ENCODE peak calls at places on chromosomes 12 and 14, in seven cellular contexts. Y is A549, H is HCT116, K is adrenal gland, R is uterus, E is heart left ventricle, O is tibial nerve. D is an unnamed sample.

GRCh38 chr14:95068521-95068920 is 88.8 kb downstream of the DICER1 start:
- DNase-seq in R (no peak), H (no peak), E (no peak), Y (no peak), K (no peak), O (no peak), D (no peak)

GRCh38 chr12:59040043-59040442 is 119.7 kb upstream of the LRIG3 start:
- DNase-seq in O (no peak), H (no peak), R (no peak), K (no peak), E (no peak), Y (no peak), D (no peak)

GRCh38 chr12:106771425-106771824 is 3.1 kb upstream of the RIC8B start:
- DNase-seq in H (no peak), E (no peak), K (no peak), R (no peak), Y (no peak), O (no peak), D (no peak)

GRCh38 chr12:66910366-66910974 is 231.6 kb upstream of the GRIP1 start:
- DNase-seq in O (no peak), H (no peak), Y (no peak), E (no peak), K (no peak), R (no peak), D (no peak)

GRCh38 chr12:6782119-6782518 is 7.2 kb upstream of the CD4 start:
- DNase-seq in E (peak; percentile 12), Y (no peak), R (no peak), K (no peak), O (no peak), H (no peak), D (no peak)

GRCh38 chr14:90445011-90445410 is 48.2 kb downstream of the CALM1 start:
- DNase-seq in H (no peak), R (no peak), Y (no peak), O (no peak), K (no peak), E (no peak), D (no peak)

GRCh38 chr12:112352921-112353320 is 29.3 kb downstream of the HECTD4 start:
- DNase-seq in H (no peak), K (no peak), E (no peak), Y (no peak), O (no peak), R (no peak), D (no peak)

GRCh38 chr12:52917800-52918199 is 12.9 kb upstream of the KRT8 start:
- DNase-seq in E (no peak), R (no peak), Y (no peak), K (no peak), O (no peak), H (no peak), D (no peak)

GRCh38 chr12:127273621-127274020 is 993.3 kb upstream of the TMEM132C start:
- DNase-seq in R (no peak), O (no peak), Y (no peak), E (no peak), K (no peak), H (no peak), D (no peak)

GRCh38 chr12:93526786-93527428 is 45.6 kb upstream of the SOCS2 start:
- DNase-seq in K (peak; percentile 66), Y (peak; percentile 28), E (no peak), O (no peak), H (peak; percentile 61), R (no peak), D (no peak)

GRCh38 chr12:10562306-10562933 is 51.0 kb downstream of the MAGOHB start:
- DNase-seq in Y (peak; percentile 13), K (no peak), R (no peak), E (no peak), H (peak; percentile 48), O (peak; percentile 67), D (no peak)

GRCh38 chr12:19945559-19946485 is 422.5 kb upstream of the PDE3A start:
- DNase-seq in R (no peak), H (no peak), K (no peak), Y (peak; percentile 12), E (no peak), O (no peak), D (no peak)

DNA sequence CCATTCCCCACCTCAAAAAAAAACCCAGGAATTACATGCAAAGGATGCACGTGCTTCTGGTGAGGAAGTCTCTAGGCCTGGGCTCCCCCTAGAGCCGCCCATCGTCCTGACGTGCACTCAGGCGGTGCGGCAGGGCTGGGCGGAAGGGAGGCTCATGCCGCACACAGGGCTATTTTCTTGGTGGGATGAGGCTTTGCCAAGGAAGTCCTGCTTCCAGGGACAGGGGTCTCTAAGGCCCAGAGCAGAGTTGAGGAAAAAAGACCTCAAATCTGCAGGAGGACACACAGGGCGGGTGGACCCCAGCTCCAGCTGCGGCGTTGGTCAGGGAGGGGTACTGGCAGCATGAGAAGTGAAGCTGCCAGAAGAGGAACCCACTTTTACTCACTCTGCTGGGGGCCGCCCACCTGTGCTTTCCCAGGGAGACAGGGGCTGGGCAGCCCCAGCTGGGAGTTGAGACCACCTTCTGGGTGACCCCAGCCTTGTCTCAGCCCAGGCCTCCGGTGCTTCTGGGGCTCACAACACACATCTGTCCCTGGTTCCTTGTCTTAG is 4.2 kb downstream of the RHOF start:
- DNase-seq in R (no peak), O (no peak), Y (no peak), E (peak; percentile 68), H (no peak), K (no peak), D (no peak)
- H3K27ac ChIP-seq in R (no peak overlapping the region), O (peak overlapping the region; percentile 23), Y (peak overlapping the region; percentile 100), E (peak overlapping the region; percentile 65), H (peak overlapping the region; percentile 98), K (peak overlapping the region; percentile 59), D (no peak overlapping the region)

GRCh38 chr12:40224439-40225291 is at the start of gene LRRK2:
- DNase-seq in O (peak; percentile 68), E (peak; percentile 92), K (peak; percentile 84), R (peak; percentile 80), H (no peak), Y (peak; percentile 31), D (peak; percentile 83)
- TF ChIP-seq POLR2A in O (peak; percentile 61), E (no peak), K (peak; percentile 84), R (peak; percentile 46), H (no peak), Y (peak; percentile 61), D (peak; percentile 47)

GRCh38 chr14:103528158-103528511 is 861 bp upstream of the TRMT61A start:
- DNase-seq in O (no peak), H (no peak), E (peak; percentile 57), Y (no peak), K (no peak), R (no peak), D (peak; percentile 51)
- H3K27ac ChIP-seq in O (peak overlapping the region; percentile 94), H (peak overlapping the region; percentile 55), E (peak overlapping the region; percentile 82), Y (peak overlapping the region; percentile 97), K (peak overlapping the region; percentile 88), R (peak overlapping the region; percentile 88), D (peak overlapping the region; percentile 79)

DNA sequence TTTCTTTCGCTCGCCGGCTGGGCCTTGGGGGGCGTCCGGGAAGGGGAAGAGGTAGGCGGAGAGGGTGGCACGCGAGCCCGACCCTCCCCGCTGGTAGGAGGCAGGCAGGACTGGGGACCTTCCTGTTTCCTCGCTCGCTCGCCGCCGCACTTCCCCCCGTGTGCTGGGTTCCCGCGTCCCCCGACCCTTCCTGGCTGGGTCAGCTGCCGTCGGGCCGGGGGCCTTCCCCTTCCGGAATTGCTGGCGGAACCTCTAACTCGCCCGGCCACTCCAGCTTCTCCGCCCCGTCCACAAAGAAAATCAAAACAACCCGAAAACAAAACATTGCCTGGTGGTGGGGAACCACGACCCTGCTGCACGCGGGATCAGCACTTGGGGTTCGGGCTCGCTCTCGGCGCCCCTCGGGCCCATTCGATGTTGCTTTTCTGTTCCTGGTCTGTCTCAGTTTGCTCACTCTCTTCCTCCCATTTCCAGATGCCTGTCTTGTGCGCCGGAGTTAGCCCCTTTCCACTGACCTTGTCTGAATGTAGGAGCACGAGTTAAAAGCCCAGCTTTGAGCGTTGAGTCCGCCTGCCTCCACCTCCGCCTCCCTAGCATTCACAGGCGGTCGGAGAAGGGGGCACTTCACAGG is 554 bp downstream of the PAPOLA start:
- DNase-seq in E (peak; percentile 59), Y (peak; percentile 51), H (no peak), R (no peak), K (peak; percentile 52), O (peak; percentile 40), D (no peak)
- TF ChIP-seq POLR2A in E (no peak), Y (no peak), H (no peak), R (no peak), K (peak; percentile 3), O (no peak), D (no peak)

GRCh38 chr14:99394602-99395001 is 86.1 kb downstream of the SETD3 start:
- DNase-seq in R (no peak), E (no peak), Y (no peak), H (no peak), O (no peak), K (no peak), D (no peak)
- H3K27ac ChIP-seq in R (no peak overlapping the region), E (no peak overlapping the region), Y (no peak overlapping the region), H (no peak overlapping the region), O (no peak overlapping the region), K (no peak overlapping the region), D (no peak overlapping the region)

DNA sequence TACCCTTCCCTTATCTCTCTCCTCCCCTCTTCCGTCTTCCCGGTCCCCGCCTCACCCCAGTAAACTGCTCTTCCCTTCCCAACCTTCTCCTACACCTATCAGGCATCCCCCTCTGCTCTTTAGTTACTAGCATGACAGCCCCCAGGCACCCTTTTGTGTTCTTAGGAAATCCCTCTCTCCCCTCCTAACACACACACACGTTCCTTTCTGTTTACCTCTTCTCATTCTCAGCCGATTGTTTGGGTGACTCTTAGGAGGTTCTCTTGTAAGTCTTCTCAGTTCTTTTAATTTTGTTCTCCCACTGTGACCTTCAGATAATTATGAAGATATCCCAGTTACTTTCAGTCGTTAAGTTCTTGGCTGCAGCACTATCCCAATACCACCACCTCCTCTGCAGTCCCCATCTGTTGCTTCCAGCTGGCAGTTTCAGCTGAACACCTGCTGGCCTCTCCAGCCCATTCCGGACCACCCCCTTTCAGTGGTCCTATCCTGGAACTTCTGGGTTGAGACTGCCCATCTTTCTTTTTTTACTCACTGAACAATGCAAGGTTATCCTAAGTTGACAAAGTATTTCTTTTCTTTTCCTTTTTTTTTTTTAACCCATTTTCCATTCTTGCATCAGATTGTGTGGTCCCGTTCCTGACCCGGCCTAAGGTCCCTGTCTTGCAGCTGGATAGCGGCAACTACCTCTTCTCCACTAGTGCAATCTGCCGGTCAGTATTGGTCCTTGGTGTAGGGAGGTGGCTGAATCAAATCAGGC is 709 bp downstream of the MARS1 start:
- DNase-seq in Y (no peak), K (no peak), E (no peak), H (no peak), O (no peak), R (no peak), D (no peak)
- TF ChIP-seq POLR2A in Y (no peak), K (no peak), E (no peak), H (no peak), O (no peak), R (no peak), D (no peak)

D was measured in ovary.